ENCODE peak calls at places on chromosomes 1 and 21, in five cellular contexts. Q is activated T-cell treated with anti-CD3 and anti-CD28 coated beads for 1 hour; K is NCI-H1092 treated with DMSO at 0.1 percent for 48 hours; Z is GM12865; J is stimulated activated CD4-positive, alpha-beta T cell treated with anti-CD3 and anti-CD28 coated beads, TNF-alpha, amount 100 ng/mL, for 1 hour. U is an unnamed sample.

GRCh38 chr1:94617139-94617805 is 75.7 kb upstream of the F3 start:
- DNase-seq in K (no peak), Q (no peak), J (no peak), Z (no peak), U (no peak)

GRCh38 chr1:2163205-2163604 is 31.4 kb downstream of the FAAP20 start:
- DNase-seq in K (no peak), J (no peak), Q (no peak), Z (no peak), U (no peak)

GRCh38 chr1:39900662-39901485 is 843 bp downstream of the MYCL start:
- DNase-seq in Q (no peak), Z (no peak), J (no peak), K (no peak), U (peak; percentile 11)

GRCh38 chr1:40392206-40392605 is 18.7 kb downstream of the SMAP2 start:
- DNase-seq in Z (no peak), Q (no peak), K (no peak), J (no peak), U (no peak)

GRCh38 chr1:183048087-183049085 is 25.2 kb downstream of the LAMC1 start:
- DNase-seq in Z (peak; percentile 86), Q (no peak), K (no peak), J (no peak), U (no peak)

GRCh38 chr1:217881607-217882332 is 250.6 kb downstream of the SPATA17 start:
- DNase-seq in K (no peak), Z (no peak), J (no peak), Q (no peak), U (no peak)

GRCh38 chr1:65650682-65651081 is 142.0 kb upstream of the PDE4B start:
- DNase-seq in Z (no peak), K (no peak), Q (no peak), J (no peak), U (no peak)

GRCh38 chr1:238690415-238690814 is 696.0 kb upstream of the CHRM3 start:
- DNase-seq in Q (no peak), K (no peak), J (no peak), Z (no peak), U (no peak)

GRCh38 chr1:213989071-213989739 is 1.4 kb downstream of the PROX1 start:
- DNase-seq in Q (no peak), J (no peak), K (peak; percentile 72), Z (peak; percentile 24), U (no peak)

GRCh38 chr21:44377201-44377921 is 23.9 kb downstream of the TRPM2 start:
- DNase-seq in K (peak; percentile 63), Q (no peak), Z (no peak), J (no peak), U (peak; percentile 65)

GRCh38 chr1:8427986-8428385 is 110.1 kb downstream of the SLC45A1 start:
- DNase-seq in Z (peak; percentile 13), Q (no peak), J (no peak), K (no peak), U (no peak)

GRCh38 chr1:203559523-203559922 is 65.6 kb downstream of the OPTC start:
- DNase-seq in Q (no peak), K (no peak), Z (no peak), J (no peak), U (no peak)

U was measured in NCI-H187.